ENCODE peak calls at places on chromosomes 3 and 15, in seven cellular contexts. One of them, this sample, is unnamed.

GRCh38 chr15:31179683-31180082 is 78.2 kb upstream of the TRPM1 start:
- DNase-seq in ovary: no peak
- DNase-seq in body of pancreas: no peak
- DNase-seq in erythroblast: no peak
- DNase-seq in Peyer's patch: no peak
- DNase-seq in upper lobe of left lung: no peak
- DNase-seq in right lobe of liver: no peak
- DNase-seq in this sample: no peak

GRCh38 chr3:150268426-150269321 is 139.4 kb upstream of the TSC22D2 start:
- DNase-seq in ovary: no peak
- DNase-seq in body of pancreas: no peak
- DNase-seq in erythroblast: no peak
- DNase-seq in Peyer's patch: peak
- DNase-seq in upper lobe of left lung: no peak
- DNase-seq in right lobe of liver: no peak
- DNase-seq in this sample: no peak

GRCh38 chr15:100330629-100331215 is 11.1 kb downstream of the ADAMTS17 start:
- DNase-seq in ovary: no peak
- DNase-seq in body of pancreas: no peak
- DNase-seq in erythroblast: no peak
- DNase-seq in Peyer's patch: peak
- DNase-seq in upper lobe of left lung: no peak
- DNase-seq in right lobe of liver: no peak
- DNase-seq in this sample: no peak

GRCh38 chr15:100007609-100008008 is 274.4 kb upstream of the LYSMD4 start:
- DNase-seq in ovary: no peak
- DNase-seq in body of pancreas: no peak
- DNase-seq in erythroblast: no peak
- DNase-seq in Peyer's patch: no peak
- DNase-seq in upper lobe of left lung: no peak
- DNase-seq in right lobe of liver: no peak
- DNase-seq in this sample: no peak

GRCh38 chr3:58999779-59000170 is 50.0 kb downstream of the CFAP20DC start:
- DNase-seq in ovary: no peak
- DNase-seq in body of pancreas: no peak
- DNase-seq in erythroblast: peak
- DNase-seq in Peyer's patch: no peak
- DNase-seq in upper lobe of left lung: no peak
- DNase-seq in right lobe of liver: no peak
- DNase-seq in this sample: no peak

GRCh38 chr3:81406318-81406717 is 355.1 kb downstream of the GBE1 start:
- DNase-seq in ovary: no peak
- DNase-seq in body of pancreas: no peak
- DNase-seq in erythroblast: no peak
- DNase-seq in Peyer's patch: no peak
- DNase-seq in upper lobe of left lung: no peak
- DNase-seq in right lobe of liver: no peak
- DNase-seq in this sample: no peak

GRCh38 chr3:126466886-126467610 is 8.6 kb downstream of the ZXDC start:
- DNase-seq in ovary: no peak
- DNase-seq in body of pancreas: no peak
- DNase-seq in erythroblast: no peak
- DNase-seq in Peyer's patch: peak
- DNase-seq in upper lobe of left lung: peak
- DNase-seq in right lobe of liver: peak
- DNase-seq in this sample: no peak

GRCh38 chr15:100740105-100740504 is 137.7 kb downstream of the ASB7 start:
- DNase-seq in ovary: no peak
- DNase-seq in body of pancreas: no peak
- DNase-seq in erythroblast: no peak
- DNase-seq in Peyer's patch: no peak
- DNase-seq in upper lobe of left lung: no peak
- DNase-seq in right lobe of liver: no peak
- DNase-seq in this sample: no peak

GRCh38 chr3:8607285-8608040 is 37.1 kb downstream of the SSUH2 start:
- DNase-seq in ovary: peak
- DNase-seq in body of pancreas: peak
- DNase-seq in erythroblast: peak
- DNase-seq in Peyer's patch: peak
- DNase-seq in upper lobe of left lung: peak
- DNase-seq in right lobe of liver: peak
- DNase-seq in this sample: peak

GRCh38 chr3:157459706-157460105 is 23.1 kb downstream of the PTX3 start:
- DNase-seq in ovary: no peak
- DNase-seq in body of pancreas: no peak
- DNase-seq in erythroblast: no peak
- DNase-seq in Peyer's patch: no peak
- DNase-seq in upper lobe of left lung: no peak
- DNase-seq in right lobe of liver: no peak
- DNase-seq in this sample: no peak

GRCh38 chr3:31353166-31353565 is 179.6 kb upstream of the STT3B start:
- DNase-seq in ovary: no peak
- DNase-seq in body of pancreas: no peak
- DNase-seq in erythroblast: no peak
- DNase-seq in Peyer's patch: no peak
- DNase-seq in upper lobe of left lung: no peak
- DNase-seq in right lobe of liver: no peak
- DNase-seq in this sample: no peak

GRCh38 chr3:187919018-187919417 is 173.8 kb upstream of the BCL6 start:
- DNase-seq in ovary: no peak
- DNase-seq in body of pancreas: no peak
- DNase-seq in erythroblast: no peak
- DNase-seq in Peyer's patch: peak
- DNase-seq in upper lobe of left lung: peak
- DNase-seq in right lobe of liver: no peak
- DNase-seq in this sample: no peak

GRCh38 chr3:116337229-116337628 is 108.1 kb downstream of the LSAMP start:
- DNase-seq in ovary: no peak
- DNase-seq in body of pancreas: no peak
- DNase-seq in erythroblast: no peak
- DNase-seq in Peyer's patch: no peak
- DNase-seq in upper lobe of left lung: no peak
- DNase-seq in right lobe of liver: no peak
- DNase-seq in this sample: no peak

GRCh38 chr3:171704814-171705213 is 105.5 kb downstream of the PLD1 start:
- DNase-seq in ovary: no peak
- DNase-seq in body of pancreas: no peak
- DNase-seq in erythroblast: no peak
- DNase-seq in Peyer's patch: no peak
- DNase-seq in upper lobe of left lung: no peak
- DNase-seq in right lobe of liver: no peak
- DNase-seq in this sample: no peak

DNA sequence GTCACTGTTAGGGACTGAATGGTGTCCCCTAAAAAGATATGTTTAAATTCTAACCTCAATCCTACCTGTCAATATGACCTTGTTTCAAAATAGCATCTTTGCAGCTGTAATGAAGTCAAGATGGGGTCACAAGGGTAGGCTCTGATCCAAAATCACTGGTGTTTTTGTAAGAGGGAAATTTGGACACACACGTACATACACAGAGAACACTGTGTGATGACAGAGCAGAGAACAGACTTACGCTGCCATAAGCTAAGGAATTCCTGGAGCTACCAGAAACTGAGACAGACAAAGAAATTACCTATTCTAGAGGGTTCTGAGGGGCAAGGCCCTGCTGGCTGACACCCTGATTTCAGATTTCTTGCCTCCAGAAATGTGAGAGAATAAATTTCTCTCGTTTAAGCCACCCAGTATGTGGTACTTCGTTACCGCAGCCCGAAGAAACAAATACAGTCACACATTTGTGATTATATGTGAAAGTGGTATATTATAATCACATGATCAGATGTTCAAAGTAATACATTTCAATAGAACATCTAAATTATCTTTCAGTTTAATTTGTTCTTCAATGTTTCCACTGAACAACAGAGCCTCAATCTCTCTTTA is 24.8 kb downstream of the CBLB start:
- DNase-seq in ovary: no peak
- DNase-seq in body of pancreas: no peak
- DNase-seq in erythroblast: no peak
- DNase-seq in Peyer's patch: no peak
- DNase-seq in upper lobe of left lung: no peak
- DNase-seq in right lobe of liver: no peak
- DNase-seq in this sample: no peak
- TF ChIP-seq POLR2A in ovary: no peak
- TF ChIP-seq POLR2A in body of pancreas: no peak
- TF ChIP-seq POLR2A in erythroblast: no peak
- TF ChIP-seq POLR2A in Peyer's patch: no peak
- TF ChIP-seq POLR2A in upper lobe of left lung: no peak
- TF ChIP-seq POLR2A in right lobe of liver: no peak
- TF ChIP-seq POLR2A in this sample: no peak

DNA sequence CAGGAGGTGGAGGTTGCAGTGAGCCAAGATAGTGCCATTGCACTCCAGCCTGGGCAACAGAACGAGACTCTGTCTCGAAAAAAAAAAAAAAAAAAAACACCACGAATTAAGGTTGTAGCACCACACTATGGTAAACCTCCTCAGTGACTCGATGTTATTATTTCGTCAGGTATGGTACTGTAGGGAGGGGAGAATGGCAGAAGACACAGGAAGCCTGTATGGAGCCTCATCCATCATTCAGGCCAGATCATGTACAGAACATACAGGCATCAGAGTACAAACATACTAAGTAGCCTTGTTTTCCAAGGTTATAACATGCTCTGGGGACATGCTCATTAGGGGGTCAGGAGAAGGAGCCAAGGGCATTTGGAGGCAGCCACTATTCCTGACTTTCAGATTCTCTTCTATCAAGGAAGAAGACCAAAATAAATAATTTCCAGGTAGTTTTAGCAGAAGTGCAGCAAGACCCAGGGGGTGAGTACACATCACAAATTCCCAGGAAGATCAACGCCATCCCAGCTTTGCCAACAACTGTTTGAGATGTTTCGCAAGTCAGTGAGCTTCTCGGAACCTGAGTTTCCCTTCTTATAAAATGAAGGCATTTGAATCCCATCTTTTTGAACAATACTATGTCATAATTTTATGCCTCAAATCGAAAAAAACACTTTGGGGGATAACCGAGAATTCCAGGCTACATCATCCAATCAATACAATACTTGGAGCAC is 79.8 kb downstream of the FOXP1 start:
- DNase-seq in ovary: no peak
- DNase-seq in body of pancreas: no peak
- DNase-seq in erythroblast: no peak
- DNase-seq in Peyer's patch: no peak
- DNase-seq in upper lobe of left lung: no peak
- DNase-seq in right lobe of liver: no peak
- DNase-seq in this sample: peak
- TF ChIP-seq POLR2A in ovary: no peak
- TF ChIP-seq POLR2A in body of pancreas: no peak
- TF ChIP-seq POLR2A in erythroblast: no peak
- TF ChIP-seq POLR2A in Peyer's patch: no peak
- TF ChIP-seq POLR2A in upper lobe of left lung: no peak
- TF ChIP-seq POLR2A in right lobe of liver: no peak
- TF ChIP-seq POLR2A in this sample: no peak

GRCh38 chr3:55485208-55485791 is 1.8 kb downstream of the WNT5A start:
- DNase-seq in ovary: peak
- DNase-seq in body of pancreas: peak
- DNase-seq in erythroblast: peak
- DNase-seq in Peyer's patch: peak
- DNase-seq in upper lobe of left lung: peak
- DNase-seq in right lobe of liver: peak
- DNase-seq in this sample: peak

GRCh38 chr3:55486857-55487375 is at the start of gene WNT5A:
- DNase-seq in ovary: peak
- DNase-seq in body of pancreas: peak
- DNase-seq in erythroblast: peak
- DNase-seq in Peyer's patch: no peak
- DNase-seq in upper lobe of left lung: peak
- DNase-seq in right lobe of liver: peak
- DNase-seq in this sample: no peak

GRCh38 chr3:55484741-55485207 is 2.3 kb downstream of the WNT5A start:
- DNase-seq in ovary: no peak
- DNase-seq in body of pancreas: no peak
- DNase-seq in erythroblast: no peak
- DNase-seq in Peyer's patch: no peak
- DNase-seq in upper lobe of left lung: no peak
- DNase-seq in right lobe of liver: no peak
- DNase-seq in this sample: no peak

GRCh38 chr3:55487376-55488241 is 503 bp upstream of the WNT5A start:
- DNase-seq in ovary: peak
- DNase-seq in body of pancreas: peak
- DNase-seq in erythroblast: no peak
- DNase-seq in Peyer's patch: no peak
- DNase-seq in upper lobe of left lung: peak
- DNase-seq in right lobe of liver: peak
- DNase-seq in this sample: peak

GRCh38 chr3:55486101-55486856 is 827 bp downstream of the WNT5A start:
- DNase-seq in ovary: peak
- DNase-seq in body of pancreas: peak
- DNase-seq in erythroblast: no peak
- DNase-seq in Peyer's patch: peak
- DNase-seq in upper lobe of left lung: peak
- DNase-seq in right lobe of liver: peak
- DNase-seq in this sample: no peak
- TF ChIP-seq POLR2A in ovary: peak
- TF ChIP-seq POLR2A in body of pancreas: peak
- TF ChIP-seq POLR2A in erythroblast: no peak
- TF ChIP-seq POLR2A in Peyer's patch: no peak
- TF ChIP-seq POLR2A in upper lobe of left lung: no peak
- TF ChIP-seq POLR2A in right lobe of liver: peak
- TF ChIP-seq POLR2A in this sample: no peak

GRCh38 chr3:52693071-52693470 is 7.2 kb downstream of the GNL3 start:
- DNase-seq in ovary: no peak
- DNase-seq in body of pancreas: no peak
- DNase-seq in erythroblast: no peak
- DNase-seq in Peyer's patch: no peak
- DNase-seq in upper lobe of left lung: no peak
- DNase-seq in right lobe of liver: no peak
- DNase-seq in this sample: no peak

GRCh38 chr3:52694528-52695189 is 8.8 kb downstream of the GNL3 start:
- DNase-seq in ovary: no peak
- DNase-seq in body of pancreas: no peak
- DNase-seq in erythroblast: no peak
- DNase-seq in Peyer's patch: no peak
- DNase-seq in upper lobe of left lung: no peak
- DNase-seq in right lobe of liver: no peak
- DNase-seq in this sample: no peak

GRCh38 chr3:52695798-52696649 is 9.6 kb downstream of the GLT8D1 start:
- DNase-seq in ovary: no peak
- DNase-seq in body of pancreas: no peak
- DNase-seq in erythroblast: no peak
- DNase-seq in Peyer's patch: no peak
- DNase-seq in upper lobe of left lung: no peak
- DNase-seq in right lobe of liver: no peak
- DNase-seq in this sample: no peak

GRCh38 chr3:52696830-52697621 is 8.6 kb downstream of the GLT8D1 start:
- DNase-seq in ovary: no peak
- DNase-seq in body of pancreas: no peak
- DNase-seq in erythroblast: no peak
- DNase-seq in Peyer's patch: no peak
- DNase-seq in upper lobe of left lung: no peak
- DNase-seq in right lobe of liver: no peak
- DNase-seq in this sample: no peak

DNA sequence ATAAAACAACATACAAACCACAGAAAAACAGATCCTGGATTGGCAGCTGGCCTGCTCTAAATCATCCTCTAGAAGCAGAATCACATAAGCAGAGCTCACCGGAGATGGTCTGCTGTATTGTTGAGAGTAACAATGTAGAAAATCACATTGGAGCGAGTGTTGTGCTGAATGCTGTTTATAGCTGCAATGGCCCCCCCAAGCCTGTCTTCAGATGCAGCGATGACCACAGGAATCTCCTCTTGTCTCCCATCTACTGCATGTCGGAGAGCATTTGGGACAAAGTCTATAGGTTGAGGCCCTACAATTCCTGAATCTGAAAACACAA is 8.0 kb downstream of the GLT8D1 start:
- DNase-seq in ovary: no peak
- DNase-seq in body of pancreas: no peak
- DNase-seq in erythroblast: no peak
- DNase-seq in Peyer's patch: no peak
- DNase-seq in upper lobe of left lung: no peak
- DNase-seq in right lobe of liver: no peak
- DNase-seq in this sample: no peak
- TF ChIP-seq POLR2A in ovary: no peak
- TF ChIP-seq POLR2A in body of pancreas: no peak
- TF ChIP-seq POLR2A in erythroblast: no peak
- TF ChIP-seq POLR2A in Peyer's patch: no peak
- TF ChIP-seq POLR2A in upper lobe of left lung: no peak
- TF ChIP-seq POLR2A in right lobe of liver: no peak
- TF ChIP-seq POLR2A in this sample: no peak

This sample was measured in H54.